ENCODE peak calls at places on chromosomes 7 and 10, in eight cellular contexts. One of them, this sample, is unnamed. For H3K9me3, the result is how much of the 10 kb centered on the place peaks cover.

GRCh38 chr7:99012722-99013121 is 131.2 kb downstream of the SMURF1 start:
- DNase-seq in PC-9: no peak
- DNase-seq in CD4-positive, alpha-beta T cell: no peak
- DNase-seq in colonic mucosa: no peak
- DNase-seq in HAP-1: no peak
- DNase-seq in fibroblast of lung: no peak
- DNase-seq in heart right ventricle: no peak
- DNase-seq in CD4-positive, alpha-beta memory T cell: no peak
- DNase-seq in this sample: no peak

GRCh38 chr7:151247611-151248176 is 800 bp downstream of the SMARCD3 start:
- DNase-seq in PC-9: no peak
- DNase-seq in HAP-1: peak
- DNase-seq in CD4-positive, alpha-beta memory T cell: no peak
- DNase-seq in fibroblast of lung: peak
- DNase-seq in colonic mucosa: no peak
- DNase-seq in CD4-positive, alpha-beta T cell: no peak
- DNase-seq in heart right ventricle: no peak
- DNase-seq in this sample: no peak

GRCh38 chr7:29319719-29320521 is 125.3 kb downstream of the CHN2 start:
- DNase-seq in CD4-positive, alpha-beta memory T cell: no peak
- DNase-seq in fibroblast of lung: no peak
- DNase-seq in colonic mucosa: no peak
- DNase-seq in CD4-positive, alpha-beta T cell: no peak
- DNase-seq in heart right ventricle: no peak
- DNase-seq in PC-9: no peak
- DNase-seq in HAP-1: no peak
- DNase-seq in this sample: no peak

GRCh38 chr10:130354976-130355795 is 219.0 kb downstream of the GLRX3 start:
- DNase-seq in HAP-1: no peak
- DNase-seq in CD4-positive, alpha-beta memory T cell: no peak
- DNase-seq in heart right ventricle: no peak
- DNase-seq in fibroblast of lung: no peak
- DNase-seq in PC-9: no peak
- DNase-seq in colonic mucosa: no peak
- DNase-seq in CD4-positive, alpha-beta T cell: no peak
- DNase-seq in this sample: no peak

GRCh38 chr10:73762915-73763314 is 18.7 kb downstream of the SEC24C start:
- DNase-seq in fibroblast of lung: no peak
- DNase-seq in PC-9: peak
- DNase-seq in colonic mucosa: no peak
- DNase-seq in CD4-positive, alpha-beta T cell: no peak
- DNase-seq in HAP-1: no peak
- DNase-seq in heart right ventricle: no peak
- DNase-seq in CD4-positive, alpha-beta memory T cell: no peak
- DNase-seq in this sample: no peak

GRCh38 chr7:158388928-158389327 is 198.7 kb downstream of the PTPRN2 start:
- DNase-seq in colonic mucosa: no peak
- DNase-seq in CD4-positive, alpha-beta T cell: no peak
- DNase-seq in HAP-1: no peak
- DNase-seq in fibroblast of lung: no peak
- DNase-seq in heart right ventricle: no peak
- DNase-seq in CD4-positive, alpha-beta memory T cell: no peak
- DNase-seq in PC-9: no peak
- DNase-seq in this sample: no peak

GRCh38 chr10:11776080-11776479 is 33.9 kb downstream of the ECHDC3 start:
- DNase-seq in heart right ventricle: no peak
- DNase-seq in colonic mucosa: no peak
- DNase-seq in HAP-1: no peak
- DNase-seq in fibroblast of lung: no peak
- DNase-seq in PC-9: peak
- DNase-seq in CD4-positive, alpha-beta T cell: no peak
- DNase-seq in CD4-positive, alpha-beta memory T cell: no peak
- DNase-seq in this sample: no peak

GRCh38 chr7:78435355-78435754 is 636.8 kb downstream of the PHTF2 start:
- DNase-seq in colonic mucosa: no peak
- DNase-seq in CD4-positive, alpha-beta T cell: no peak
- DNase-seq in HAP-1: no peak
- DNase-seq in PC-9: no peak
- DNase-seq in fibroblast of lung: no peak
- DNase-seq in CD4-positive, alpha-beta memory T cell: peak
- DNase-seq in heart right ventricle: no peak
- DNase-seq in this sample: no peak

GRCh38 chr7:97772034-97772891 is 40.4 kb downstream of the TAC1 start:
- DNase-seq in fibroblast of lung: no peak
- DNase-seq in CD4-positive, alpha-beta memory T cell: no peak
- DNase-seq in CD4-positive, alpha-beta T cell: no peak
- DNase-seq in heart right ventricle: no peak
- DNase-seq in PC-9: peak
- DNase-seq in HAP-1: no peak
- DNase-seq in colonic mucosa: no peak
- DNase-seq in this sample: no peak

GRCh38 chr10:46292573-46293023 is 5.8 kb downstream of the ANTXRL start:
- DNase-seq in fibroblast of lung: no peak
- DNase-seq in CD4-positive, alpha-beta T cell: no peak
- DNase-seq in HAP-1: no peak
- DNase-seq in CD4-positive, alpha-beta memory T cell: no peak
- DNase-seq in colonic mucosa: no peak
- DNase-seq in heart right ventricle: no peak
- DNase-seq in PC-9: no peak
- DNase-seq in this sample: no peak

GRCh38 chr7:36600869-36601530 is 123.3 kb downstream of the AOAH start:
- DNase-seq in fibroblast of lung: peak
- DNase-seq in HAP-1: no peak
- DNase-seq in colonic mucosa: no peak
- DNase-seq in CD4-positive, alpha-beta memory T cell: no peak
- DNase-seq in heart right ventricle: no peak
- DNase-seq in CD4-positive, alpha-beta T cell: no peak
- DNase-seq in PC-9: no peak
- DNase-seq in this sample: no peak

DNA sequence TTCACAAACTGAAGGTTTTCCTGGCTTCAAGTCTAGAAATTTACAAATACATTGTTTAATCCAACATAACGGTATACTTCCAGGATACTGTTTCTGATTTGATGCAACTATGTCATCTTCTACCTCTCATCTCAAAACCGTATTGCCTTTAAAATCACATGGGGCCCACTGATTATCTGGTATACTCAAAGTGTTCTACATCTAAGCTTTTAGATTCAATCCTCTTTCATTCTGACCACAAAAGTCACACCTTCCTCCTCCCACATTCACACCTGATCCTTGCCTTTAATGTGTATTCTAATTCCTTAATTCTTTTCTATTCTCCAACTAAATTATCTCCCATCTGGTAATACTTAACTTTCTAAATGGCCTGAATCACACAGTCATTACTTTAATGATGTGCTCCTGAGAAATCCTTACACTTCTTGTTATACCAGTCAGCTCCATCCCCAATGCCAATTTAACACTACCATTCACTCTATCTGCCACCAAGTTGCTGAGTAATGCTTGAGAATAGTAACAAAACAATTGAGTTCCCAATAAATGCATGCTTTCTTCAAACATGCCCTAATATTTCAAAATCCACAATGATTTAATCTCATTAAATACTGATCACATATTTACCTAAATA is 13.0 kb downstream of the ATAD1 start:
- DNase-seq in colonic mucosa: no peak
- DNase-seq in CD4-positive, alpha-beta T cell: no peak
- DNase-seq in CD4-positive, alpha-beta memory T cell: no peak
- DNase-seq in fibroblast of lung: no peak
- DNase-seq in HAP-1: no peak
- DNase-seq in PC-9: no peak
- DNase-seq in heart right ventricle: no peak
- DNase-seq in this sample: no peak
- H3K9me3 ChIP-seq in colonic mucosa: under half
- H3K9me3 ChIP-seq in CD4-positive, alpha-beta T cell: under half
- H3K9me3 ChIP-seq in CD4-positive, alpha-beta memory T cell: under half
- H3K9me3 ChIP-seq in fibroblast of lung: under half
- H3K9me3 ChIP-seq in HAP-1: under half
- H3K9me3 ChIP-seq in PC-9: under half
- H3K9me3 ChIP-seq in heart right ventricle: under half
- H3K9me3 ChIP-seq in this sample: under half

GRCh38 chr7:138345567-138345966 is 114.5 kb upstream of the TRIM24 start:
- DNase-seq in CD4-positive, alpha-beta T cell: no peak
- DNase-seq in HAP-1: no peak
- DNase-seq in CD4-positive, alpha-beta memory T cell: no peak
- DNase-seq in colonic mucosa: no peak
- DNase-seq in PC-9: no peak
- DNase-seq in heart right ventricle: no peak
- DNase-seq in fibroblast of lung: no peak
- DNase-seq in this sample: no peak

GRCh38 chr7:138338361-138338760 is 121.7 kb upstream of the TRIM24 start:
- DNase-seq in heart right ventricle: peak
- DNase-seq in fibroblast of lung: no peak
- DNase-seq in HAP-1: peak
- DNase-seq in PC-9: peak
- DNase-seq in CD4-positive, alpha-beta memory T cell: no peak
- DNase-seq in CD4-positive, alpha-beta T cell: no peak
- DNase-seq in colonic mucosa: peak
- DNase-seq in this sample: no peak

DNA sequence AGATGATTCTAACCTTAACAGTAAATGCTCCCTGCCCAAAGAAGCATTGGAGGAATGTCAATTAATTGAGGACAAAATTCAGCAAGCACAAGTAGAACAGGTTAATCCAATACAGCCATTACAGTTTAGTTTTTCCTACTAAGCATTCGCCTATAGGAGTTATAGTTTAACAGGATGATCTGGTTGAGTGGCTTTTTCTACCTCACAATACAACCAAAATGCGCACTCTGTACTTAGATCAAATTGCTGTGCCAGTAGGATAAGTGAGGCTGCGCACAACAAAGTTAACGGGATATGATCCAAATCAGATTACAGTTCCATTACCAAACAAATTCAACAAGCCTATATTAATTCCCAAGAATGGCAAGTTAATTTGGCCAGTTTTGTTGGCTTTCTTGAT is 117.1 kb upstream of the TRIM24 start:
- DNase-seq in fibroblast of lung: no peak
- DNase-seq in CD4-positive, alpha-beta memory T cell: no peak
- DNase-seq in PC-9: no peak
- DNase-seq in HAP-1: no peak
- DNase-seq in heart right ventricle: no peak
- DNase-seq in colonic mucosa: no peak
- DNase-seq in CD4-positive, alpha-beta T cell: no peak
- DNase-seq in this sample: no peak
- H3K9me3 ChIP-seq in fibroblast of lung: under half
- H3K9me3 ChIP-seq in CD4-positive, alpha-beta memory T cell: under half
- H3K9me3 ChIP-seq in PC-9: under half
- H3K9me3 ChIP-seq in HAP-1: under half
- H3K9me3 ChIP-seq in heart right ventricle: under half
- H3K9me3 ChIP-seq in colonic mucosa: under half
- H3K9me3 ChIP-seq in CD4-positive, alpha-beta T cell: under half
- H3K9me3 ChIP-seq in this sample: under half

DNA sequence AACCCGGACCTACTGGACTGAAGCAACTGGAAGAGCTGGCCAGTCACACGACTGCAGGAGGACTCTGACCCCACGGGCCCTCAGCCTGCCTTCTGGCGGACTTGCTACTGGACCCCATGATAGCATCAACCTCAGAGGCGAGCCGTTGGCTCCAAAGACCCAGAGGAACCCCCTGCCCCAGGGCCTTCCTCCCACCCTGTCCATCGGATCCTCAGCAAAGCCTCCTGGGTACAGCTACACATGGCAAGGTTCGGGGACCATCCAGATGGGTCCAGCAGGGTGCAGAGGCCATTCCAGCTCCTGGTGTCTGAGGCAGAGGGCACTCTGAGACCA is 90.0 kb upstream of the PPP2R2D start:
- DNase-seq in fibroblast of lung: no peak
- DNase-seq in CD4-positive, alpha-beta memory T cell: no peak
- DNase-seq in colonic mucosa: peak
- DNase-seq in PC-9: no peak
- DNase-seq in heart right ventricle: no peak
- DNase-seq in CD4-positive, alpha-beta T cell: no peak
- DNase-seq in HAP-1: no peak
- DNase-seq in this sample: no peak
- H3K9me3 ChIP-seq in fibroblast of lung: under half
- H3K9me3 ChIP-seq in CD4-positive, alpha-beta memory T cell: under half
- H3K9me3 ChIP-seq in colonic mucosa: under half
- H3K9me3 ChIP-seq in PC-9: under half
- H3K9me3 ChIP-seq in heart right ventricle: under half
- H3K9me3 ChIP-seq in CD4-positive, alpha-beta T cell: under half
- H3K9me3 ChIP-seq in HAP-1: under half
- H3K9me3 ChIP-seq in this sample: under half

GRCh38 chr10:15038416-15038815 is 5.3 kb upstream of the OLAH start:
- DNase-seq in CD4-positive, alpha-beta T cell: no peak
- DNase-seq in CD4-positive, alpha-beta memory T cell: no peak
- DNase-seq in colonic mucosa: no peak
- DNase-seq in PC-9: no peak
- DNase-seq in fibroblast of lung: no peak
- DNase-seq in heart right ventricle: no peak
- DNase-seq in HAP-1: no peak
- DNase-seq in this sample: no peak

GRCh38 chr10:15043674-15044073 is at the start of gene OLAH:
- DNase-seq in fibroblast of lung: peak
- DNase-seq in CD4-positive, alpha-beta T cell: no peak
- DNase-seq in CD4-positive, alpha-beta memory T cell: no peak
- DNase-seq in colonic mucosa: no peak
- DNase-seq in PC-9: no peak
- DNase-seq in HAP-1: no peak
- DNase-seq in heart right ventricle: no peak
- DNase-seq in this sample: no peak

GRCh38 chr10:15035385-15036301 is 8.1 kb upstream of the OLAH start:
- DNase-seq in fibroblast of lung: peak
- DNase-seq in heart right ventricle: no peak
- DNase-seq in HAP-1: no peak
- DNase-seq in CD4-positive, alpha-beta memory T cell: no peak
- DNase-seq in PC-9: no peak
- DNase-seq in CD4-positive, alpha-beta T cell: no peak
- DNase-seq in colonic mucosa: no peak
- DNase-seq in this sample: no peak

DNA sequence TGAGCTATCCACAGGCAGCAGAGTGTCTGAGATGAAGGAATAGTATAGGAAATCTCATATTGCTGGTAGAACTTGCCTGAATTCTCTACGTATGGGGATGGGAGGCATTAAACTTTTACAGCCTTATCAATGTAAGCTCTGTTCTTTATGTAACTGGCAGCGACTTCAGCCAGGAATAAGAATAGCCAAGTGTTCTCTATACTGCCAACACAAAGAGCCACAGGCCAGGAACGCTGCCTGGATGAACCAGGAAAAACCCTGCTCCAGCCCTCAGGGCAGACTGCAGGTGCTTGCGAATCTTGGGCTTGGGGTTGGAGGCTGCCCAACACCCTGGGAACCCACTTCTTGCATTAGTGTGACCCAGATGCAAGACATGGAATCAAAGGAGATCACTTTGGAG is 6.1 kb upstream of the OLAH start:
- DNase-seq in CD4-positive, alpha-beta memory T cell: no peak
- DNase-seq in colonic mucosa: no peak
- DNase-seq in HAP-1: no peak
- DNase-seq in CD4-positive, alpha-beta T cell: no peak
- DNase-seq in fibroblast of lung: no peak
- DNase-seq in PC-9: no peak
- DNase-seq in heart right ventricle: no peak
- DNase-seq in this sample: no peak
- H3K9me3 ChIP-seq in CD4-positive, alpha-beta memory T cell: under half
- H3K9me3 ChIP-seq in colonic mucosa: under half
- H3K9me3 ChIP-seq in HAP-1: under half
- H3K9me3 ChIP-seq in CD4-positive, alpha-beta T cell: under half
- H3K9me3 ChIP-seq in fibroblast of lung: under half
- H3K9me3 ChIP-seq in PC-9: under half
- H3K9me3 ChIP-seq in heart right ventricle: under half
- H3K9me3 ChIP-seq in this sample: under half

GRCh38 chr10:42304341-42304740 is 334.0 kb downstream of the ZNF33B start:
- DNase-seq in CD4-positive, alpha-beta T cell: no peak
- DNase-seq in colonic mucosa: no peak
- DNase-seq in PC-9: no peak
- DNase-seq in HAP-1: no peak
- DNase-seq in CD4-positive, alpha-beta memory T cell: no peak
- DNase-seq in fibroblast of lung: no peak
- DNase-seq in heart right ventricle: no peak
- DNase-seq in this sample: no peak
- H3K9me3 ChIP-seq in CD4-positive, alpha-beta T cell: half or more
- H3K9me3 ChIP-seq in colonic mucosa: under half
- H3K9me3 ChIP-seq in PC-9: half or more
- H3K9me3 ChIP-seq in HAP-1: under half
- H3K9me3 ChIP-seq in CD4-positive, alpha-beta memory T cell: under half
- H3K9me3 ChIP-seq in fibroblast of lung: under half
- H3K9me3 ChIP-seq in heart right ventricle: half or more
- H3K9me3 ChIP-seq in this sample: under half